ENCODE peak calls at places on chromosomes 5 and 9, in six cellular contexts. I is AG04450, H is kidney, R is psoas muscle, T is tibial artery, V is spleen. F is an unnamed sample. For H3K9me3, the result is how much of the 10 kb centered on the place peaks cover.

GRCh38 chr9:134739660-134739968 is 98.0 kb downstream of the COL5A1 start:
- DNase-seq in I (no peak), H (no peak), R (no peak), T (no peak), V (no peak), F (no peak)

GRCh38 chr5:9781882-9782281 is 151.7 kb upstream of the TAS2R1 start:
- DNase-seq in I (peak), H (no peak), R (no peak), T (no peak), V (no peak), F (no peak)

GRCh38 chr5:172769598-172770373 is 1.2 kb downstream of the DUSP1 start:
- DNase-seq in I (no peak), H (no peak), R (peak), T (peak), V (peak), F (no peak)

GRCh38 chr5:75142566-75143136 is 90.3 kb upstream of the GCNT4 start:
- DNase-seq in I (no peak), H (no peak), R (no peak), T (no peak), V (no peak), F (no peak)

GRCh38 chr9:86624616-86625015 is 270.4 kb upstream of the TUT7 start:
- DNase-seq in I (no peak), H (no peak), R (no peak), T (no peak), V (no peak), F (no peak)

GRCh38 chr5:137254695-137255094 is 244.4 kb downstream of the SPOCK1 start:
- DNase-seq in I (no peak), H (no peak), R (no peak), T (no peak), V (no peak), F (no peak)

GRCh38 chr9:18726546-18726945 is 252.6 kb downstream of the ADAMTSL1 start:
- DNase-seq in I (peak), H (no peak), R (no peak), T (no peak), V (no peak), F (no peak)

GRCh38 chr5:926416-927171 is 33.9 kb downstream of the TRIP13 start:
- DNase-seq in I (no peak), H (no peak), R (peak), T (no peak), V (peak), F (no peak)

GRCh38 chr5:122720347-122720746 is 54.5 kb upstream of the SNX2 start:
- DNase-seq in I (no peak), H (no peak), R (no peak), T (no peak), V (no peak), F (no peak)

GRCh38 chr5:138230981-138231589 is 18.0 kb upstream of the CDC23 start:
- DNase-seq in I (no peak), H (no peak), R (no peak), T (no peak), V (peak), F (no peak)

GRCh38 chr9:115127191-115127817 is 9.3 kb upstream of the TNC start:
- DNase-seq in I (peak), H (no peak), R (no peak), T (no peak), V (no peak), F (no peak)

GRCh38 chr5:53430618-53431252 is 49.7 kb upstream of the FST start:
- DNase-seq in I (no peak), H (no peak), R (no peak), T (no peak), V (no peak), F (no peak)

GRCh38 chr5:159657298-159657697 is 259.0 kb upstream of the ADRA1B start:
- DNase-seq in I (no peak), H (no peak), R (no peak), T (no peak), V (no peak), F (no peak)

GRCh38 chr9:134811673-134812668 is 68.6 kb upstream of the FCN2 start:
- DNase-seq in I (peak), H (no peak), R (no peak), T (no peak), V (no peak), F (no peak)

GRCh38 chr9:6689893-6690634 is 44.5 kb upstream of the GLDC start:
- DNase-seq in I (no peak), H (no peak), R (no peak), T (no peak), V (no peak), F (no peak)

GRCh38 chr9:110538169-110538568 is 41.4 kb downstream of the SVEP1 start:
- DNase-seq in I (peak), H (no peak), R (no peak), T (no peak), V (no peak), F (no peak)

GRCh38 chr9:37209431-37210386 is 89.3 kb downstream of the ZCCHC7 start:
- DNase-seq in I (no peak), H (no peak), R (no peak), T (no peak), V (no peak), F (no peak)

GRCh38 chr5:115857621-115858349 is 16.1 kb downstream of the AP3S1 start:
- DNase-seq in I (no peak), H (no peak), R (no peak), T (no peak), V (no peak), F (no peak)

GRCh38 chr9:95552814-95553546 is 36.2 kb upstream of the PTCH1 start:
- DNase-seq in I (no peak), H (no peak), R (peak), T (no peak), V (peak), F (peak)

DNA sequence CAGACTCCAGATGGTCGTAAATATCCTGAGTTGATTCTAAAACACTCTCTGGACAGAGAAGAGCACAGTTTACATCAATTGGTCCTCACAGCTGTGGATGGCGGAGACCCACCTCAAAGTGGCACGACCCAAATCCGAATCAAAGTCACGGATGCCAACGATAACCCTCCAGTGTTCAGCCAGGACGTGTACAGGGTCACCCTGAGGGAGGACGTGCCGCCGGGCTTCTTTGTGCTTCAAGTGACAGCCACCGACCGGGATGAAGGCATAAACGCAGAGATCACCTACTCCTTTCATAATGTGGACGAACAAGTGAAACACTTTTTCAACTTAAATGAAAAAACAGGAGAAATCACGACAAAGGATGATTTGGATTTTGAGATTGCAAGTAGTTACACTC is 891 bp downstream of the PCDHGB2 start:
- DNase-seq in I (no peak), H (no peak), R (no peak), T (no peak), V (no peak), F (no peak)
- H3K9me3 ChIP-seq in I (half or more), H (half or more), R (under half), T (half or more), V (half or more), F (half or more)

GRCh38 chr9:117974108-117974507 is 269.9 kb downstream of the TLR4 start:
- DNase-seq in I (no peak), H (no peak), R (no peak), T (no peak), V (no peak), F (no peak)

DNA sequence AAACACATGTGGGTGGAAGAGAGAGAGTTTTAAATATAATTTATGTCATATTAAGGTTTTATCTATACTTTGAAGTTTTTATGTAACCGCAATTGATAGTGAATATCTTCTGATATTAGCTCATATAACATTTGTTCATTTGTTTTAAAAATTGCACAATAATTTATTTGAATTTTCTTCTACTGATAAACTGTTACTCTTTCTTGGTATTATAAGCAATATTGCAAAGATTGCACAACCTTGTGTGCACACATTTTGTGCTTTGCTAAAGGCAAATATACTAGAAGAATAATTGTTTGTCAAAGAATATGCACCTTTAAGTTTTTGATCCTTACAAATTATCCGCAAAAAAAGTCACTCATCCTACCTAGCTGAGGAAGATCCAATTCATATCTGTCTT is 275.7 kb downstream of the TLR4 start:
- DNase-seq in I (no peak), H (no peak), R (no peak), T (no peak), V (no peak), F (no peak)
- H3K9me3 ChIP-seq in I (under half), H (under half), R (under half), T (under half), V (under half), F (under half)

DNA sequence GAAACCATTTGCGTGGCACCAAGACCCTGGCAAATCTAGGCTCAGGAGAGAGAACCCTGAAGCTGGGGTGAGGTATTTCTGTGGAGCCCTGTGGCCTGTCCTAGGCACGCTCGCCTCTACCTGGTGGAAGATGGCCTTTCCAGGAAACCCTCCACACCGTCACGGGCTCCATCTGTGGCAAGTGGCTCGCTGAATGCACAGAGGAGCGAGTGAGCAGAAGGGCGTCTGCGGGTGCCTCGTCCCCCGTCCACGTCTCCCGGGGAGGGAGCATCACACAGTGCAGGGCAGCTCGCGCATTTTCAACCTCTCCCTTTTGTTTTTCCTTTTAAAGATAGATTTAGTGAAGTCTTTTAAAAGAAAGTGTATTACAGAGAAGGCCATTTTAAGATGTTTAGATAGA is 25.3 kb upstream of the RASGEF1C start:
- DNase-seq in I (no peak), H (no peak), R (no peak), T (no peak), V (peak), F (no peak)
- H3K9me3 ChIP-seq in I (under half), H (under half), R (under half), T (half or more), V (under half), F (under half)

GRCh38 chr5:146644811-146645210 is 128.8 kb upstream of the GPR151 start:
- DNase-seq in I (no peak), H (no peak), R (no peak), T (no peak), V (no peak), F (no peak)

GRCh38 chr5:146643805-146644204 is 127.8 kb upstream of the GPR151 start:
- DNase-seq in I (no peak), H (no peak), R (no peak), T (no peak), V (no peak), F (no peak)

GRCh38 chr5:146640285-146640896 is 124.4 kb upstream of the GPR151 start:
- DNase-seq in I (no peak), H (no peak), R (no peak), T (peak), V (no peak), F (no peak)

GRCh38 chr5:146645382-146645781 is 129.4 kb upstream of the GPR151 start:
- DNase-seq in I (no peak), H (no peak), R (no peak), T (no peak), V (no peak), F (no peak)

GRCh38 chr5:146642410-146642809 is 126.4 kb upstream of the GPR151 start:
- DNase-seq in I (no peak), H (no peak), R (no peak), T (no peak), V (no peak), F (no peak)
- H3K9me3 ChIP-seq in I (under half), H (under half), R (under half), T (under half), V (under half), F (under half)

GRCh38 chr9:82129708-82130107 is 141.1 kb downstream of the SPATA31D1 start:
- DNase-seq in I (no peak), H (no peak), R (no peak), T (no peak), V (no peak), F (no peak)

GRCh38 chr9:82127993-82128710 is 139.6 kb downstream of the SPATA31D1 start:
- DNase-seq in I (no peak), H (no peak), R (no peak), T (no peak), V (no peak), F (no peak)

GRCh38 chr9:82124090-82124489 is 135.5 kb downstream of the SPATA31D1 start:
- DNase-seq in I (peak), H (no peak), R (no peak), T (no peak), V (no peak), F (no peak)
- H3K9me3 ChIP-seq in I (under half), H (under half), R (under half), T (under half), V (under half), F (under half)

GRCh38 chr9:3788211-3788610 is 262.4 kb upstream of the RFX3 start:
- DNase-seq in I (no peak), H (no peak), R (no peak), T (no peak), V (no peak), F (no peak)
- H3K9me3 ChIP-seq in I (under half), H (under half), R (under half), T (under half), V (under half), F (under half)

GRCh38 chr9:123843703-123844102 is 86.2 kb downstream of the DENND1A start:
- DNase-seq in I (no peak), H (no peak), R (no peak), T (no peak), V (no peak), F (no peak)
- H3K9me3 ChIP-seq in I (under half), H (under half), R (under half), T (under half), V (under half), F (under half)

DNA sequence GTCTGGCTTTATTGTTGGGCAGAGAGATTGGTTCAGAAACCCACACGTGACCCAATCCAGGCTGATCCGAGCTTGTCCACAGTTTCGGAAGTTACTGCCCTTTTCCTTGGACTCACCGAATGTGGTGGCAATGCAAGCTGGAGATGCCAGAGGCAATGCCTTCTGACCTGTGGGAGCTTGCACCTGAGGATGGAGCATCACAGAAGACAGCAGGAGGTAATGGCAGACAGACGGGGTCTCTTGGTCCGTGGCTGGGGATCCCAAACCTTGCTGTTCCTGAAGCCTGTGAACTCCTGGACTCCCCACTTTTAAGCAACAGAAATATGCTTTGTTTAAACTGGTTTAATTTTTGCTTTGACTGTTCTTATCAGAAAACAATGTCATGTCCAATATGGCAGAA is 265.2 kb upstream of the IRX1 start:
- DNase-seq in I (no peak), H (no peak), R (no peak), T (no peak), V (no peak), F (no peak)
- H3K9me3 ChIP-seq in I (half or more), H (under half), R (under half), T (under half), V (under half), F (under half)

F was measured in lung.